ENCODE peak calls at places on chromosomes 1 and 21, in five cellular contexts. K, Z, B, P and L are unnamed samples. For H3K4me1, the result is how much of the 10 kb centered on the place peaks cover.

GRCh38 chr1:42852608-42852980 is 6.2 kb downstream of the ZNF691 start:
- DNase-seq in K (no peak), Z (no peak), B (peak), P (no peak), L (no peak)

GRCh38 chr21:31181089-31181757 is 142.9 kb upstream of the KRTAP19-8 start:
- DNase-seq in K (no peak), Z (no peak), B (no peak), P (no peak), L (no peak)

GRCh38 chr1:164617607-164618564 is 58.9 kb downstream of the PBX1 start:
- DNase-seq in K (no peak), Z (no peak), B (peak), P (peak), L (peak)

GRCh38 chr1:212302745-212303383 is 17.7 kb downstream of the PPP2R5A start:
- DNase-seq in K (no peak), Z (no peak), B (no peak), P (no peak), L (no peak)

GRCh38 chr21:43360441-43361126 is 66.3 kb downstream of the SIK1 start:
- DNase-seq in K (no peak), Z (no peak), B (no peak), P (no peak), L (no peak)

GRCh38 chr21:18334066-18334465 is 69.5 kb downstream of the TMPRSS15 start:
- DNase-seq in K (no peak), Z (no peak), B (no peak), P (no peak), L (no peak)

GRCh38 chr1:56295949-56296929 is 283.1 kb downstream of the PLPP3 start:
- DNase-seq in K (no peak), Z (no peak), B (no peak), P (no peak), L (no peak)

GRCh38 chr1:92792340-92792782 is 7.5 kb upstream of the EVI5 start:
- DNase-seq in K (no peak), Z (no peak), B (no peak), P (no peak), L (no peak)

GRCh38 chr1:154962795-154963330 is 1.3 kb upstream of the PYGO2 start:
- DNase-seq in K (no peak), Z (no peak), B (no peak), P (no peak), L (no peak)

GRCh38 chr1:36764796-36765195 is 269.5 kb downstream of the GRIK3 start:
- DNase-seq in K (no peak), Z (no peak), B (no peak), P (no peak), L (no peak)

GRCh38 chr21:42310411-42311001 is 4.7 kb downstream of the TFF3 start:
- DNase-seq in K (no peak), Z (no peak), B (no peak), P (no peak), L (peak)

GRCh38 chr21:28737671-28738279 is 254.9 kb downstream of the LTN1 start:
- DNase-seq in K (no peak), Z (no peak), B (no peak), P (no peak), L (no peak)

GRCh38 chr1:205227584-205228006 is at the start of gene TMCC2:
- DNase-seq in K (peak), Z (peak), B (peak), P (peak), L (peak)

GRCh38 chr1:47931395-47931794 is 65.8 kb downstream of the TRABD2B start:
- DNase-seq in K (no peak), Z (no peak), B (peak), P (peak), L (peak)

GRCh38 chr21:42652527-42653491 is 612 bp upstream of the PDE9A start:
- DNase-seq in K (peak), Z (no peak), B (no peak), P (no peak), L (peak)

DNA sequence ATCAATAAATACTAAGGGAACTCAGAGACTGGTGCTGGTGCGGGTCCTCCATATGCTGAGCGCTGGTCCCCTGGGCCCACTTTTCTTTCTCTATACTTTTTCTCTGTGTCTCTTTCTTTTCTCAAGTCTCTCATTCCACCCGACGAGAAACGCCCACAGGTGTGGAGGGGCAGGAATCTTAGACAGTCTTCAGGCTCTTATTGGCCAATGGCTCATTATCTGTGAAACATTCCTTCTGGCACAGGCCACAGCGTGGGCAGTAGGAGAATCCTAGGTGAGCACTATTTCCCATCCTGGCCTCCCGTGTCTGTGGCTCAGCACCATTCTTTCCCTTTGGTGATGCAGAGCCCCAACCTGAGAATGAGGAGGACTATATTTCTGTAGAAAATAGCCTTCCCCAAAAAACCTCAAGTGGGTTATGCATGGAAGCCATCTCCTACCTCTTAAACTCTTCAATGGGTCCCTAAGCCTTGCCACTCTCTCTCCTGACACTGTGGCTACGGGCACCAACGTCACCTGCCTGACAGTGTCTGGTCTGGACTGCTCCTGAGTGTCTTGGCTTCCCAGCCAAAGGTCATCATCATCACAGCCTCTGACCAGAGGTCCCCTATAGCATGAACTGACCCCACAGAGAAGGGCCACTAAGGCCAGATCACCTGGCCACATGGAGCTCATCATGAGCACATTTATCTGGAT is 6.2 kb upstream of the SLAMF1 start:
- DNase-seq in K (no peak), Z (no peak), B (no peak), P (no peak), L (no peak)
- H3K4me1 ChIP-seq in K (under half), Z (under half), B (half or more), P (under half), L (under half)

DNA sequence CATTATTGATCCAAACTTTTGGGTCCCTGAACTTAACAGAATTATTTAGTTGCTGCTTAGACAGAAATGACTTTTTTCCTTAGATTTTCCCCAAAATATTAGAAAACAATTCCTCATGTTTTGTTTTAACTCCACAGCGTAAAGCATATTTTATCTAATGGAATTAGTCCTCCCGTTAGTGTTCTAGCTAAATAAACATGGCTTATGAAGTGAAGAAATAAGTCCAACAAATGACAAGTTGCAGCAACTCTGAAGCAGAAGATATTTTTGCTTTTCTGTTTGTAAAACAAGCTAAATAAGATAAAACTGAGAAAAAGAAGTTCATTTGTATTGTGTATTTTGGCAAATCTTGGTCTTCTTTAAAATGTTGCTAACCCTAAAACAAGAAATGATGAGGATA is 12.3 kb downstream of the NFIA start:
- DNase-seq in K (no peak), Z (no peak), B (no peak), P (no peak), L (no peak)
- H3K4me1 ChIP-seq in K (under half), Z (under half), B (under half), P (under half), L (half or more)

GRCh38 chr1:151368745-151369610 is 3.5 kb downstream of the SELENBP1 start:
- DNase-seq in K (no peak), Z (no peak), B (no peak), P (no peak), L (peak)
- H3K4me1 ChIP-seq in K (under half), Z (under half), B (under half), P (under half), L (under half)

DNA sequence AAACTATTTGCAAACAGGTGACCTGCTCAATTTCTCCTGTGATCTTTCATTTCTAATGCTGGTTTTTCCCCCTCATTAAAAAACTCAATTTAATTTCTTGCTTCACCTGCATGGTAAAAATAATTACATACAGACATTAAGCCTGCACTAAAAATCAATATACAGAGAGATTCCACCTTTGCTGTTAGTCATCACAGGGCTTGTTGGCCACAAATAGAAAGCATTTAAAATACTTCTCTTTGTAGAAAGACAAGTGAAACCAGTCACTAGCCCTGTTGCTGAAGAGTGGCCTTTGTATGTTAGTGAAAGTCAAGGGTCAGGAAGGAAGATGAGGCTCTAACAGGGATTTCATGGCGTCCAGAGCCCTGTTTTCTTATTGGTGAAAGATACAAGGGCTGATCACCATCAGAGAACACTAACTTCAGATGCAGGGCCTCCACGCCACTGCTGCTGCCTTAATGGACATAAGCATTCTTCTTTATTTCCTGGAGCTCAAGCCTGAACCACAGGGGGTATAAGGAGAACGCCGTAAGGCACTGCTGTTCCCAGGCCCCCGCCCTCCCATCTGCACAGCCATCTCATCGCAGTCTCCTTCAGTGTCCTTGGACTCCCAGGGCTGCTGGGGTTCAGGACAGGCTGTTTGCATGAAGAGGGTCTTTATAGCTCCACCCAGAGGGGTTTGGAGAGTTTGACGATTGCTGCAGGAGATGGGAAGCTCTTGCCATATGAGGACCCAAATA is 117.2 kb upstream of the IRF2BP2 start:
- DNase-seq in K (no peak), Z (no peak), B (peak), P (no peak), L (no peak)
- H3K4me1 ChIP-seq in K (under half), Z (half or more), B (half or more), P (under half), L (half or more)

DNA sequence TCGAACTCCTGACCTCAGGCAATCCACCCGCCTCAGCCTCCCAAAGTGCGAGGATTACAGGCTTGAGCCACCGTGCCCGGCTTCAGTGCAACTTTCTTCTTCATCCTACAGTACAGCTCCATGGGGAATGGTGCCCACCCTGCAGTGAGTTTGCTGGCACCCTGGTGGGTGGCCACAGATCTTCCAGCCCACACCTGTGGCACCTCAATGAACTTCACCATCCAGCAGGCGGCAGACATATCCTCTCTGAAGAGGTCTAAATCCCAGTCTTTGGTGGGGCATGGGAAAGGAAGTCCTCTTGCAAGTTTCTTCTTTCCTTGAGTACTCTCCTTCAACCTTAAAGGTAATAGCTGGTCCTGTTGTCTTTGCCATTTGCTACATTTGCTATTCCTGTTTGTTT is 18.1 kb upstream of the ZBTB8A start:
- DNase-seq in K (no peak), Z (no peak), B (peak), P (no peak), L (no peak)
- H3K4me1 ChIP-seq in K (under half), Z (under half), B (under half), P (under half), L (under half)

GRCh38 chr1:226951286-226952120 is 11.4 kb downstream of the COQ8A start:
- DNase-seq in K (no peak), Z (no peak), B (no peak), P (no peak), L (no peak)
- H3K4me1 ChIP-seq in K (under half), Z (under half), B (under half), P (under half), L (under half)

GRCh38 chr1:1783320-1783719 is 5.0 kb upstream of the NADK start:
- DNase-seq in K (no peak), Z (no peak), B (no peak), P (no peak), L (no peak)
- H3K4me1 ChIP-seq in K (under half), Z (under half), B (under half), P (under half), L (half or more)

GRCh38 chr1:31763671-31764306 is 351 bp downstream of the ADGRB2 start:
- DNase-seq in K (no peak), Z (no peak), B (no peak), P (no peak), L (no peak)

GRCh38 chr1:31764307-31765040 is at the start of gene ADGRB2:
- DNase-seq in K (no peak), Z (no peak), B (peak), P (no peak), L (peak)

GRCh38 chr1:31765516-31765915 is 1.4 kb upstream of the ADGRB2 start:
- DNase-seq in K (no peak), Z (no peak), B (no peak), P (no peak), L (no peak)

GRCh38 chr1:31762726-31763670 is 1.1 kb downstream of the ADGRB2 start:
- DNase-seq in K (peak), Z (peak), B (peak), P (no peak), L (peak)

GRCh38 chr1:31765041-31765467 is 914 bp upstream of the ADGRB2 start:
- DNase-seq in K (no peak), Z (no peak), B (peak), P (no peak), L (peak)
- H3K4me1 ChIP-seq in K (under half), Z (under half), B (half or more), P (under half), L (under half)

GRCh38 chr1:37809942-37810341 is 1.9 kb upstream of the YRDC start:
- DNase-seq in K (no peak), Z (no peak), B (no peak), P (no peak), L (no peak)
- H3K4me1 ChIP-seq in K (under half), Z (under half), B (under half), P (under half), L (under half)